ENCODE peak calls at places on chromosome 7, in four cellular contexts. W, Q, Y and D are unnamed samples.

GRCh38 chr7:98557538-98558031 is 59.5 kb upstream of the NPTX2 start:
- DNase-seq in W (no peak), Q (no peak), Y (no peak), D (no peak)

GRCh38 chr7:155792999-155793560 is 19.2 kb downstream of the SHH start:
- DNase-seq in W (no peak), Q (no peak), Y (no peak), D (no peak)

GRCh38 chr7:45689011-45689796 is 115.0 kb downstream of the ADCY1 start:
- DNase-seq in W (peak), Q (peak), Y (no peak), D (peak)

GRCh38 chr7:108246227-108246837 is 116.2 kb upstream of the LAMB4 start:
- DNase-seq in W (peak), Q (peak), Y (no peak), D (no peak)

GRCh38 chr7:6164491-6164890 is 107.9 kb downstream of the CYTH3 start:
- DNase-seq in W (peak), Q (no peak), Y (no peak), D (peak)

GRCh38 chr7:134186022-134186421 is 58.9 kb downstream of the LRGUK start:
- DNase-seq in W (peak), Q (peak), Y (no peak), D (no peak)

GRCh38 chr7:137953692-137954470 is 48.0 kb downstream of the CREB3L2 start:
- DNase-seq in W (peak), Q (peak), Y (no peak), D (no peak)

GRCh38 chr7:116354171-116354545 is 143.8 kb downstream of the TES start:
- DNase-seq in W (peak), Q (peak), Y (no peak), D (no peak)

GRCh38 chr7:96786261-96786997 is 76.8 kb upstream of the SEM1 start:
- DNase-seq in W (no peak), Q (no peak), Y (no peak), D (no peak)

GRCh38 chr7:139341776-139342244 is 673 bp downstream of the FMC1 start:
- DNase-seq in W (no peak), Q (no peak), Y (no peak), D (no peak)

GRCh38 chr7:65832281-65832680 is 40.6 kb upstream of the VKORC1L1 start:
- DNase-seq in W (peak), Q (peak), Y (no peak), D (no peak)

GRCh38 chr7:220151-220841 is 27.9 kb downstream of the FAM20C start:
- DNase-seq in W (no peak), Q (peak), Y (no peak), D (no peak)

GRCh38 chr7:130829415-130829814 is 95.4 kb upstream of the KLF14 start:
- DNase-seq in W (no peak), Q (no peak), Y (no peak), D (no peak)

GRCh38 chr7:105924950-105925349 is 38.1 kb upstream of the CDHR3 start:
- DNase-seq in W (no peak), Q (no peak), Y (no peak), D (no peak)

GRCh38 chr7:97623333-97623732 is 108.6 kb upstream of the TAC1 start:
- DNase-seq in W (no peak), Q (no peak), Y (peak), D (no peak)

GRCh38 chr7:84193787-84194186 is 802 bp downstream of the SEMA3A start:
- DNase-seq in W (no peak), Q (no peak), Y (no peak), D (no peak)

GRCh38 chr7:6647541-6647940 is 10.4 kb downstream of the ZNF316 start:
- DNase-seq in W (no peak), Q (no peak), Y (no peak), D (no peak)

GRCh38 chr7:20698469-20698868 is 83.0 kb downstream of the ABCB5 start:
- DNase-seq in W (no peak), Q (no peak), Y (no peak), D (no peak)

GRCh38 chr7:36487756-36488336 is 98.2 kb downstream of the ANLN start:
- DNase-seq in W (peak), Q (peak), Y (peak), D (no peak)

GRCh38 chr7:34845666-34846361 is 187.8 kb downstream of the NPSR1 start:
- DNase-seq in W (peak), Q (no peak), Y (no peak), D (no peak)

GRCh38 chr7:49817251-49817650 is 43.8 kb downstream of the VWC2 start:
- DNase-seq in W (no peak), Q (no peak), Y (no peak), D (no peak)

GRCh38 chr7:148044173-148044572 is 546.4 kb upstream of the C7orf33 start:
- DNase-seq in W (no peak), Q (no peak), Y (no peak), D (no peak)

GRCh38 chr7:55572378-55573233 is at the start of gene VOPP1:
- DNase-seq in W (peak), Q (no peak), Y (peak), D (no peak)

GRCh38 chr7:6385110-6385792 is 62.5 kb downstream of the DAGLB start:
- DNase-seq in W (peak), Q (peak), Y (no peak), D (no peak)

GRCh38 chr7:125727215-125727614 is 797.6 kb upstream of the POT1 start:
- DNase-seq in W (no peak), Q (no peak), Y (no peak), D (no peak)

GRCh38 chr7:50860598-50860997 is 77.9 kb upstream of the GRB10 start:
- DNase-seq in W (no peak), Q (no peak), Y (no peak), D (no peak)

GRCh38 chr7:151195616-151196450 is 8.8 kb upstream of the ASB10 start:
- DNase-seq in W (no peak), Q (no peak), Y (no peak), D (no peak)

GRCh38 chr7:156993021-156993924 is 17.2 kb downstream of the MNX1 start:
- DNase-seq in W (no peak), Q (no peak), Y (no peak), D (no peak)

GRCh38 chr7:91348686-91349085 is 84.5 kb downstream of the FZD1 start:
- DNase-seq in W (peak), Q (peak), Y (no peak), D (no peak)

GRCh38 chr7:148633761-148634160 is 43.2 kb downstream of the C7orf33 start:
- DNase-seq in W (no peak), Q (no peak), Y (no peak), D (no peak)

GRCh38 chr7:128318696-128319095 is 25.0 kb downstream of the RBM28 start:
- DNase-seq in W (no peak), Q (no peak), Y (no peak), D (no peak)

GRCh38 chr7:128324363-128324680 is 19.4 kb downstream of the RBM28 start:
- DNase-seq in W (no peak), Q (no peak), Y (no peak), D (no peak)

GRCh38 chr7:128323489-128324362 is 20.0 kb downstream of the RBM28 start:
- DNase-seq in W (no peak), Q (peak), Y (no peak), D (no peak)

GRCh38 chr7:128321044-128321422 is 22.7 kb downstream of the RBM28 start:
- DNase-seq in W (no peak), Q (no peak), Y (no peak), D (no peak)

DNA sequence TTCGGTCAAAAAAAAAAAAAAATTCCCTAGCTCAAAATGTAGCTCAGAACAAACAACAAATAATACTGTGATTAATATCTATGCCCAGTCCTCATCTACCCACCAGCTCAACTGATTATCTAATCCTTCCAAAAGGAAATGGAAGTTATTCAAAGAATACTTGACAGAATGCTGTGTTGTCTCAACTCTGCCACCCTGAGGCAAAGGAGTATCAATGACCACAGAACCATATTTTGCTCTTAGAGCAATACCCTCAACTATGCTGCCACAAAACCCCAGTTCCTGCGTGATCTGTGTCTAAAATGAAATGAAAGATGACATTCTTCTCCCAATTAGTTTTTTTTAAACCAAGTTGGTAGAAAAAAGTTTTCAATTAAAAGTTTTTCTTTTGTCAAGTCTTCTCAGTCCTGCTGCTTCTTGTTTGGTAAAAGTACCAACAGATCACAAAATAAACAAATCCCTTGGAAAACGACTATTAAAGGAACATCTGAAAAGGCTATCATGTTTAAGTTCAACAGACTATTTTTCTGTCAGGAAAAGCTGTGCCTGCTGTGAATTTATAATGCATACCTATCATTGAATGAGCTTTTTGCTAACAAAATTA is 21.6 kb downstream of the RBM28 start:
- DNase-seq in W (peak), Q (peak), Y (no peak), D (no peak)
- TF ChIP-seq CTCF in W (peak), Q (peak), Y (peak), D (peak)

GRCh38 chr7:77295549-77295948 is 95.9 kb upstream of the FGL2 start:
- DNase-seq in W (no peak), Q (no peak), Y (no peak), D (no peak)
- TF ChIP-seq CTCF in W (no peak), Q (no peak), Y (no peak), D (no peak)

DNA sequence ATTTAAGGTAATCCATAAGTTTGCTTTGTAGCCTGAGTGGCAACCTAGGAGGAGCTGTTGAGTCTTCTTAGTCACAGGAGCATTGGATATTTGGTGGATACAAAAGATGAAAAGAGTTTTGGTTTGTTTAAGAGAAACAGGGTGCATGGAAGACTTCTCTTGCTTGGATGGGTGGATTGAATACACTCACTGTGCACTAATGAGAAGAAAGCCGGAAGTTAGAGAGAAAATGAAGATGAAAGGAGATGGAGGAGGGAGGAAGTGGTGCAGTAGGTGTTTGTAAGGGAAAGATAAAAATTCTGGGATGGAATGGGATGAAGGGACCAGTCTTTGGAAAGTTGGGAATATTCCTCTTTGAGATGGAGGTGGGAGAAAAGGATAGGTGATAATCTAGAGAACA is 7.7 kb downstream of the MDFIC start:
- DNase-seq in W (no peak), Q (no peak), Y (no peak), D (no peak)
- TF ChIP-seq CTCF in W (peak), Q (peak), Y (peak), D (no peak)

GRCh38 chr7:2956526-2957368 is 86.9 kb downstream of the CARD11 start:
- DNase-seq in W (peak), Q (peak), Y (no peak), D (no peak)
- TF ChIP-seq CTCF in W (no peak), Q (no peak), Y (no peak), D (no peak)

GRCh38 chr7:132112111-132112510 is 464.2 kb downstream of the PLXNA4 start:
- DNase-seq in W (no peak), Q (no peak), Y (no peak), D (no peak)
- TF ChIP-seq CTCF in W (no peak), Q (no peak), Y (no peak), D (no peak)

GRCh38 chr7:127349881-127350280 is 42.6 kb downstream of the ZNF800 start:
- DNase-seq in W (no peak), Q (no peak), Y (no peak), D (no peak)

GRCh38 chr7:127346575-127347256 is 45.8 kb downstream of the ZNF800 start:
- DNase-seq in W (no peak), Q (no peak), Y (no peak), D (no peak)

GRCh38 chr7:127350586-127350985 is 41.9 kb downstream of the ZNF800 start:
- DNase-seq in W (no peak), Q (no peak), Y (no peak), D (no peak)

GRCh38 chr7:127348247-127348631 is 44.3 kb downstream of the ZNF800 start:
- DNase-seq in W (no peak), Q (no peak), Y (no peak), D (no peak)

DNA sequence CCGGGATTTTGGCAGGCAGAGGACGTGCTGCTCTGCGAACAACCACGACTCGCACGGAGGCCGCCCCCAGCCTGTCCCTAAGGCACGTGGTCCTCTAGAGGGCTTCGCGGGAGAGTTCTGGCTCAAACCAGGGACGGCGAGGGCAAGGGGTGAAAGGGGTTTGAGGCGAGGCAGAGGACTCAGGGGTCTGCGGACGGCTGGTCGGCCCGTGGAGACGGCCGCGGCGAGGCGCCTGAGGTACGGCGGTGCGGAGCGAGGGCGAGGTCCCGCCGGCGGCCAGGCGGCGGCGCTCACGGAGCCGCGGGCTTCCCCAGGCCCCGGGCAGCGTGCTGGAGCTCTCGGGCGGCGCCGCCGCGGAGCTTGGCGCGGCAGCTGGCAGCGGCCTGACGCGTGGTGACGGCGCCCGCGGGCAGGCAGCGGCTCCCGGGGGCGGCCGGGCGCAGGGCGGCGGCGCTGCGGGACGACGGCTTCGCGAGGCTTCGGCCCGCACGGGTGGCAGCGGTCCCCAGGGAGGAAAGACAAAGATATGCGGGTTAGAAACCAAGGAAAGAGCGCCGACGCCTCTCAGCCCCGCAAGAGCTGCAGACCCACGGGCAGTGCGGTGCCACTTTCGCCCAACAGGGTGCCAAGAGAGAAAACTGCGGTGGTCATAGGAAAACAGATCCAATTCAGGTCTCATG is 44.8 kb downstream of the ZNF800 start:
- DNase-seq in W (peak), Q (peak), Y (peak), D (peak)
- TF ChIP-seq CTCF in W (peak), Q (peak), Y (peak), D (peak)

GRCh38 chr7:22822486-22823141 is at the start of gene TOMM7:
- DNase-seq in W (peak), Q (peak), Y (peak), D (peak)
- TF ChIP-seq CTCF in W (no peak), Q (peak), Y (peak), D (peak)

GRCh38 chr7:42574693-42575084 is 337.2 kb downstream of the C7orf25 start:
- DNase-seq in W (no peak), Q (no peak), Y (no peak), D (no peak)
- TF ChIP-seq CTCF in W (peak), Q (peak), Y (no peak), D (peak)